ENCODE peak calls at places on chromosomes 5 and 9, in ten cellular contexts. C is effector memory CD8-positive, alpha-beta T cell; Q is activated CD8-positive, alpha-beta T cell treated with anti-CD3 and anti-CD28 coated beads, Interleukin-2, amount 10 ng/mL, durations not matched to agents 7 days and 5 days; F is central memory CD8-positive, alpha-beta T cell; R is HTR-8/SVneo; L is NCI-H774; G is NCI-H345; J is aorta; N is cardiac septum; I is activated T-helper 1 cell treated with anti-CD3 and anti-CD28 coated beads, Interleukin-2, amount 50 U/mL, for 16 hours. M is an unnamed sample.

GRCh38 chr5:89303033-89303480 is 420.1 kb upstream of the MEF2C start:
- DNase-seq in C (no peak), Q (no peak), F (no peak), R (no peak), L (no peak), G (no peak), J (no peak), N (no peak), I (no peak), M (no peak)

GRCh38 chr9:98356953-98357352 is 101.5 kb upstream of the TBC1D2 start:
- DNase-seq in C (no peak), Q (peak), F (no peak), R (no peak), L (no peak), G (no peak), J (no peak), N (no peak), I (no peak), M (no peak)

GRCh38 chr5:175885813-175886212 is 14.4 kb downstream of the CPLX2 start:
- DNase-seq in C (no peak), Q (no peak), F (no peak), R (no peak), L (no peak), G (peak), J (no peak), N (no peak), I (no peak), M (no peak)

GRCh38 chr5:56668996-56669395 is 146.4 kb upstream of the MAP3K1 start:
- DNase-seq in C (no peak), Q (no peak), F (no peak), R (no peak), L (peak), G (peak), J (no peak), N (no peak), I (no peak), M (no peak)

GRCh38 chr9:92711146-92711545 is 41.2 kb upstream of the IPPK start:
- DNase-seq in C (no peak), Q (no peak), F (no peak), R (no peak), L (no peak), G (no peak), J (no peak), N (no peak), I (no peak), M (no peak)

GRCh38 chr5:143398451-143399237 is 4.8 kb downstream of the NR3C1 start:
- DNase-seq in C (no peak), Q (no peak), F (no peak), R (no peak), L (no peak), G (peak), J (no peak), N (no peak), I (no peak), M (no peak)

GRCh38 chr9:135340143-135340655 is 139.4 kb upstream of the PPP1R26 start:
- DNase-seq in C (no peak), Q (no peak), F (no peak), R (no peak), L (no peak), G (no peak), J (peak), N (peak), I (no peak), M (no peak)

GRCh38 chr9:27065288-27065687 is 43.7 kb upstream of the TEK start:
- DNase-seq in C (no peak), Q (no peak), F (no peak), R (no peak), L (no peak), G (no peak), J (no peak), N (no peak), I (no peak), M (no peak)

GRCh38 chr9:136610426-136610825 is 52.3 kb upstream of the EGFL7 start:
- DNase-seq in C (no peak), Q (no peak), F (no peak), R (no peak), L (no peak), G (no peak), J (no peak), N (no peak), I (no peak), M (no peak)

M was measured in B cell.